ENCODE peak calls at places on chromosomes 1 and 21, in six cellular contexts. G is mucosa of descending colon; W is stimulated activated naive CD4-positive, alpha-beta T cell; A is astrocyte of the spinal cord; L is tibial artery; O is activated gamma-delta T cell treated with anti-CD3 and anti-CD28 coated beads, Interleukin-2, amount 50 U/mL, for 16 hours. J is an unnamed sample.

GRCh38 chr1:25501235-25502058 is 42.0 kb upstream of the LDLRAP1 start:
- DNase-seq in G (peak), O (no peak), W (no peak), L (no peak), A (no peak), J (peak)

GRCh38 chr1:199808110-199808870 is 219.2 kb upstream of the NR5A2 start:
- DNase-seq in O (no peak), G (no peak), A (no peak), L (no peak), W (no peak), J (no peak)

GRCh38 chr1:15260418-15261154 is 13.6 kb downstream of the FHAD1 start:
- DNase-seq in L (no peak), W (no peak), G (no peak), O (no peak), A (peak), J (no peak)

GRCh38 chr1:21568809-21569385 is 59.7 kb downstream of the ALPL start:
- DNase-seq in W (no peak), L (no peak), O (no peak), G (no peak), A (peak), J (no peak)

GRCh38 chr1:22132517-22133235 is 10.2 kb downstream of the WNT4 start:
- DNase-seq in W (no peak), L (no peak), O (no peak), G (no peak), A (peak), J (no peak)

GRCh38 chr1:9238550-9238949 is 4.0 kb downstream of the H6PD start:
- DNase-seq in O (no peak), G (no peak), L (no peak), W (no peak), A (no peak), J (no peak)

GRCh38 chr21:29248124-29248523 is 50.6 kb upstream of the BACH1 start:
- DNase-seq in A (no peak), W (no peak), O (no peak), G (no peak), L (no peak), J (no peak)

GRCh38 chr21:45381865-45382697 is 22.9 kb upstream of the COL18A1 start:
- DNase-seq in G (no peak), A (no peak), W (no peak), O (no peak), L (peak), J (no peak)

GRCh38 chr1:18957136-18957521 is 653 bp upstream of the IFFO2 start:
- DNase-seq in W (no peak), G (no peak), A (no peak), L (peak), O (no peak), J (no peak)

GRCh38 chr1:160401972-160402795 is 1.8 kb downstream of the VANGL2 start:
- DNase-seq in L (no peak), O (no peak), A (no peak), W (no peak), G (no peak), J (no peak)

GRCh38 chr1:45331436-45332345 is 5.0 kb downstream of the HPDL start:
- DNase-seq in O (no peak), L (no peak), A (no peak), G (no peak), W (no peak), J (no peak)

GRCh38 chr1:199549424-199549823 is 478.1 kb upstream of the NR5A2 start:
- DNase-seq in O (no peak), A (peak), L (no peak), W (no peak), G (no peak), J (no peak)

GRCh38 chr21:46564391-46564790 is 40.5 kb downstream of the S100B start:
- DNase-seq in W (no peak), A (no peak), G (no peak), L (no peak), O (no peak), J (no peak)

GRCh38 chr1:244861683-244862082 is 2.7 kb downstream of the HNRNPU start:
- DNase-seq in G (no peak), W (no peak), L (no peak), O (no peak), A (no peak), J (no peak)

GRCh38 chr1:1780598-1781525 is 2.6 kb upstream of the NADK start:
- DNase-seq in G (peak), A (no peak), W (no peak), O (no peak), L (no peak), J (no peak)

GRCh38 chr1:43225168-43225567 is 44.6 kb upstream of the TMEM125 start:
- DNase-seq in W (no peak), A (no peak), O (no peak), L (no peak), G (no peak), J (no peak)

GRCh38 chr21:44486302-44486701 is 31.0 kb downstream of the LRRC3 start:
- DNase-seq in A (no peak), O (no peak), L (no peak), W (no peak), G (no peak), J (no peak)

GRCh38 chr1:111971396-111971795 is 18.1 kb downstream of the KCND3 start:
- DNase-seq in W (no peak), A (no peak), L (no peak), O (no peak), G (no peak), J (no peak)

GRCh38 chr21:33268392-33268735 is 2.2 kb downstream of the IL10RB start:
- DNase-seq in L (no peak), O (no peak), W (no peak), G (no peak), A (no peak), J (no peak)

GRCh38 chr1:178502856-178503255 is 6.1 kb upstream of the CLEC20A start:
- DNase-seq in W (no peak), L (peak), A (no peak), G (no peak), O (no peak), J (no peak)

GRCh38 chr1:111289371-111289770 is 1.3 kb upstream of the CHIA start:
- DNase-seq in A (no peak), L (no peak), O (no peak), G (no peak), W (no peak), J (no peak)

GRCh38 chr1:201100169-201100930 is 11.9 kb downstream of the CACNA1S start:
- DNase-seq in O (no peak), G (no peak), W (no peak), L (no peak), A (no peak), J (no peak)

GRCh38 chr1:23370744-23371710 is 1.4 kb upstream of the ZNF436 start:
- DNase-seq in L (no peak), G (no peak), O (no peak), W (no peak), A (peak), J (no peak)

GRCh38 chr21:32134441-32135159 is 144.2 kb downstream of the MIS18A start:
- DNase-seq in A (no peak), O (no peak), G (no peak), L (no peak), W (no peak), J (no peak)

GRCh38 chr1:27116697-27117096 is 38.2 kb downstream of the SLC9A1 start:
- DNase-seq in L (no peak), W (no peak), A (no peak), O (no peak), G (no peak), J (no peak)

GRCh38 chr21:41547111-41547510 is 39.2 kb upstream of the TMPRSS2 start:
- DNase-seq in G (no peak), A (no peak), O (no peak), L (no peak), W (no peak), J (no peak)

GRCh38 chr1:109112056-109112651 is 1.8 kb upstream of the ELAPOR1 start:
- DNase-seq in W (no peak), A (peak), O (no peak), G (no peak), L (no peak), J (no peak)

GRCh38 chr1:38266197-38266520 is 219.6 kb upstream of the POU3F1 start:
- DNase-seq in L (no peak), O (no peak), G (peak), A (no peak), W (no peak), J (no peak)

GRCh38 chr1:209266590-209267172 is 316.8 kb upstream of the CAMK1G start:
- DNase-seq in A (peak), W (no peak), G (no peak), L (no peak), O (no peak), J (no peak)

GRCh38 chr1:63922848-63923247 is 149.0 kb downstream of the ROR1 start:
- DNase-seq in W (no peak), G (no peak), L (no peak), O (no peak), A (no peak), J (no peak)